ENCODE peak calls at places on chromosome 21, in five cellular contexts. L, B, T, W and P are unnamed samples.

GRCh38 chr21:41634211-41634694 is 126.3 kb upstream of the TMPRSS2 start:
- DNase-seq in L (no peak), B (peak; percentile 99), W (peak; percentile 93), T (no peak), P (no peak)

GRCh38 chr21:15138475-15138874 is 73.7 kb upstream of the NRIP1 start:
- DNase-seq in W (no peak), T (no peak), L (no peak), B (no peak), P (no peak)

GRCh38 chr21:31184462-31184861 is 146.2 kb upstream of the KRTAP19-8 start:
- DNase-seq in L (peak; percentile 92), B (no peak), T (no peak), W (no peak), P (no peak)

GRCh38 chr21:45539046-45539795 is 3.0 kb downstream of the SLC19A1 start:
- DNase-seq in L (peak; percentile 59), W (no peak), B (no peak), T (no peak), P (no peak)

GRCh38 chr21:35366348-35367085 is 317.4 kb upstream of the RUNX1 start:
- DNase-seq in B (no peak), L (no peak), T (no peak), W (no peak), P (no peak)

GRCh38 chr21:32094792-32095191 is 184.1 kb downstream of the MIS18A start:
- DNase-seq in L (no peak), T (no peak), W (no peak), B (peak; percentile 12), P (no peak)

GRCh38 chr21:46600305-46600704 is 4.6 kb downstream of the S100B start:
- DNase-seq in W (no peak), B (no peak), L (no peak), T (no peak), P (no peak)

GRCh38 chr21:28309596-28309995 is 683.1 kb downstream of the LTN1 start:
- DNase-seq in L (no peak), W (no peak), T (no peak), B (no peak), P (no peak)

GRCh38 chr21:28429161-28429560 is 563.5 kb downstream of the LTN1 start:
- DNase-seq in B (no peak), L (no peak), T (no peak), W (no peak), P (no peak)

GRCh38 chr21:35963920-35964451 is 96.3 kb downstream of the SETD4 start:
- DNase-seq in W (no peak), L (no peak), B (no peak), T (no peak), P (peak; percentile 19)

GRCh38 chr21:31873696-31874599 is 1.1 kb downstream of the HUNK start:
- DNase-seq in L (peak; percentile 77), W (no peak), B (peak; percentile 16), T (peak; percentile 11), P (no peak)

GRCh38 chr21:40245021-40245420 is 377.8 kb downstream of the PCP4 start:
- DNase-seq in B (no peak), T (no peak), W (no peak), L (no peak), P (no peak)

GRCh38 chr21:33185852-33186251 is 43.9 kb upstream of the IFNAR2 start:
- DNase-seq in B (no peak), L (no peak), T (no peak), W (no peak), P (no peak)

GRCh38 chr21:33514234-33514633 is 22.7 kb upstream of the DNAJC28 start:
- DNase-seq in B (no peak), W (no peak), L (no peak), T (no peak), P (peak; percentile 34)